ENCODE peak calls at places on chromosome 15, in four cellular contexts. E is mucosa of descending colon, N is heart left ventricle, Y is ecto neural progenitor cell. W is an unnamed sample.

GRCh38 chr15:75437721-75438120 is 13.8 kb downstream of the SIN3A start:
- DNase-seq in E (no peak), Y (no peak), N (no peak), W (no peak)

GRCh38 chr15:61994216-61994615 is 66.0 kb downstream of the VPS13C start:
- DNase-seq in N (no peak), Y (no peak), E (no peak), W (no peak)

GRCh38 chr15:96428742-96429141 is 98.2 kb downstream of the NR2F2 start:
- DNase-seq in E (no peak), N (no peak), Y (no peak), W (peak; percentile 59)

GRCh38 chr15:22908830-22909229 is 70.4 kb downstream of the NIPA2 start:
- DNase-seq in E (no peak), N (no peak), Y (no peak), W (no peak)

GRCh38 chr15:68365140-68365745 is 66.7 kb downstream of the ITGA11 start:
- DNase-seq in E (no peak), Y (no peak), N (no peak), W (no peak)

GRCh38 chr15:70741677-70742293 is 21.6 kb downstream of the UACA start:
- DNase-seq in N (no peak), Y (no peak), E (no peak), W (no peak)

GRCh38 chr15:60179786-60180391 is 175.8 kb downstream of the FOXB1 start:
- DNase-seq in Y (no peak), E (no peak), N (no peak), W (no peak)

GRCh38 chr15:22995786-22996185 is 15.6 kb upstream of the CYFIP1 start:
- DNase-seq in N (no peak), Y (no peak), E (no peak), W (no peak)

GRCh38 chr15:88066758-88067157 is 189.8 kb downstream of the NTRK3 start:
- DNase-seq in N (no peak), E (no peak), Y (no peak), W (no peak)

GRCh38 chr15:72183781-72184164 is 13.8 kb downstream of the GRAMD2A start:
- DNase-seq in Y (no peak), E (no peak), N (no peak), W (no peak)

GRCh38 chr15:35136552-35136951 is 51.5 kb upstream of the NANOGP8 start:
- DNase-seq in N (no peak), E (no peak), Y (no peak), W (no peak)

GRCh38 chr15:61057376-61057775 is 171.7 kb downstream of the RORA start:
- DNase-seq in Y (no peak), E (no peak), N (no peak), W (no peak)